ENCODE peak calls at places on chromosome 10, in five cellular contexts. G is H1, J is neuronal stem cell, H is H9, Y is mesenchymal stem cell. N is an unnamed sample.

GRCh38 chr10:114261116-114261515 is 22.1 kb downstream of the VWA2 start:
- DNase-seq in G (no peak), J (no peak), H (no peak), Y (peak; percentile 94), N (no peak)

GRCh38 chr10:110206988-110207804 is at the start of gene MXI1:
- DNase-seq in G (no peak), J (peak; percentile 71), H (peak; percentile 90), Y (peak; percentile 83), N (peak; percentile 77)

GRCh38 chr10:117541909-117542705 is 439 bp upstream of the EMX2 start:
- DNase-seq in G (no peak), J (peak; percentile 88), H (peak; percentile 92), Y (peak; percentile 41), N (no peak)

GRCh38 chr10:97531401-97531985 is 32.8 kb downstream of the UBTD1 start:
- DNase-seq in G (no peak), J (no peak), H (peak; percentile 46), Y (peak; percentile 73), N (peak; percentile 96)

GRCh38 chr10:103640436-103641181 is 147.1 kb downstream of the NEURL1 start:
- DNase-seq in G (no peak), J (no peak), H (no peak), Y (no peak), N (no peak)

GRCh38 chr10:33223326-33224014 is 111.0 kb downstream of the NRP1 start:
- DNase-seq in G (no peak), J (no peak), H (no peak), Y (no peak), N (no peak)

GRCh38 chr10:122282909-122283308 is 11.8 kb downstream of the BTBD16 start:
- DNase-seq in G (no peak), J (no peak), H (no peak), Y (no peak), N (no peak)

GRCh38 chr10:88979153-88979562 is 11.4 kb upstream of the FAS start:
- DNase-seq in G (no peak), J (no peak), H (no peak), Y (peak; percentile 59), N (no peak)

GRCh38 chr10:82742478-82742877 is 867.5 kb downstream of the NRG3 start:
- DNase-seq in G (no peak), J (no peak), H (no peak), Y (peak; percentile 78), N (no peak)

GRCh38 chr10:81828251-81828650 is 46.7 kb upstream of the NRG3 start:
- DNase-seq in G (no peak), J (no peak), H (no peak), Y (no peak), N (no peak)

GRCh38 chr10:48519731-48520506 is 85.0 kb downstream of the ARHGAP22 start:
- DNase-seq in G (no peak), J (no peak), H (no peak), Y (no peak), N (no peak)

GRCh38 chr10:76892766-76893479 is 744.7 kb downstream of the KCNMA1 start:
- DNase-seq in G (no peak), J (no peak), H (no peak), Y (no peak), N (no peak)

GRCh38 chr10:86744067-86744725 is 12.2 kb upstream of the BMPR1A start:
- DNase-seq in G (no peak), J (no peak), H (no peak), Y (peak; percentile 52), N (no peak)

GRCh38 chr10:119079572-119080520 is 771 bp downstream of the EIF3A start:
- DNase-seq in G (no peak), J (peak; percentile 45), H (peak; percentile 40), Y (peak; percentile 87), N (peak; percentile 81)

GRCh38 chr10:124545756-124546369 is 84.2 kb downstream of the LHPP start:
- DNase-seq in G (no peak), J (no peak), H (no peak), Y (no peak), N (no peak)

GRCh38 chr10:14478639-14479038 is 147.9 kb upstream of the FRMD4A start:
- DNase-seq in G (peak; percentile 46), J (peak; percentile 59), H (peak; percentile 67), Y (peak; percentile 51), N (peak; percentile 50)

GRCh38 chr10:3778708-3779108 is 6.3 kb downstream of the KLF6 start:
- DNase-seq in G (no peak), J (no peak), H (no peak), Y (no peak), N (no peak)

GRCh38 chr10:132577350-132578005 is 39.9 kb downstream of the INPP5A start:
- DNase-seq in G (no peak), J (no peak), H (no peak), Y (no peak), N (no peak)

GRCh38 chr10:11414314-11415038 is 197.0 kb downstream of the USP6NL start:
- DNase-seq in G (no peak), J (no peak), H (no peak), Y (no peak), N (no peak)

GRCh38 chr10:101066146-101066889 is 4.5 kb downstream of the KAZALD1 start:
- DNase-seq in G (no peak), J (peak; percentile 54), H (peak; percentile 74), Y (peak; percentile 71), N (peak; percentile 85)

GRCh38 chr10:122282253-122282671 is 11.2 kb downstream of the BTBD16 start:
- DNase-seq in G (no peak), J (no peak), H (no peak), Y (peak; percentile 50), N (no peak)

GRCh38 chr10:132497083-132497680 is 40.4 kb upstream of the INPP5A start:
- DNase-seq in G (no peak), J (no peak), H (peak; percentile 17), Y (no peak), N (no peak)

GRCh38 chr10:131419797-131420196 is 108.3 kb upstream of the TCERG1L start:
- DNase-seq in G (no peak), J (no peak), H (no peak), Y (no peak), N (no peak)

GRCh38 chr10:50464004-50464409 is 159.7 kb downstream of the SGMS1 start:
- DNase-seq in G (no peak), J (no peak), H (no peak), Y (peak; percentile 11), N (no peak)

GRCh38 chr10:69025370-69025896 is 36.8 kb downstream of the KIFBP start:
- DNase-seq in G (no peak), J (no peak), H (no peak), Y (no peak), N (no peak)

GRCh38 chr10:26759008-26759407 is 61.5 kb downstream of the PDSS1 start:
- DNase-seq in G (no peak), J (no peak), H (no peak), Y (no peak), N (no peak)

GRCh38 chr10:133420579-133420978 is 3.8 kb downstream of the SPRN start:
- DNase-seq in G (no peak), J (no peak), H (peak; percentile 21), Y (no peak), N (no peak)

GRCh38 chr10:14010083-14010551 is 320.6 kb downstream of the FRMD4A start:
- DNase-seq in G (no peak), J (no peak), H (no peak), Y (peak; percentile 58), N (no peak)

GRCh38 chr10:4267084-4267774 is 482.2 kb upstream of the KLF6 start:
- DNase-seq in G (no peak), J (no peak), H (no peak), Y (no peak), N (no peak)

GRCh38 chr10:4033341-4033896 is 248.4 kb upstream of the KLF6 start:
- DNase-seq in G (no peak), J (no peak), H (no peak), Y (peak; percentile 57), N (no peak)

GRCh38 chr10:87505366-87506113 is 847 bp downstream of the MINPP1 start:
- DNase-seq in G (no peak), J (peak; percentile 35), H (peak; percentile 70), Y (peak; percentile 77), N (peak; percentile 65)

GRCh38 chr10:84267503-84268126 is 22.8 kb downstream of the RGR start:
- DNase-seq in G (peak; percentile 53), J (peak; percentile 29), H (peak; percentile 78), Y (peak; percentile 44), N (peak; percentile 56)

GRCh38 chr10:80204193-80204714 is 1.1 kb downstream of the ANXA11 start:
- DNase-seq in G (no peak), J (no peak), H (no peak), Y (peak; percentile 46), N (peak; percentile 46)

GRCh38 chr10:6871128-6871527 is 291.1 kb upstream of the PRKCQ start:
- DNase-seq in G (no peak), J (no peak), H (no peak), Y (no peak), N (no peak)

DNA sequence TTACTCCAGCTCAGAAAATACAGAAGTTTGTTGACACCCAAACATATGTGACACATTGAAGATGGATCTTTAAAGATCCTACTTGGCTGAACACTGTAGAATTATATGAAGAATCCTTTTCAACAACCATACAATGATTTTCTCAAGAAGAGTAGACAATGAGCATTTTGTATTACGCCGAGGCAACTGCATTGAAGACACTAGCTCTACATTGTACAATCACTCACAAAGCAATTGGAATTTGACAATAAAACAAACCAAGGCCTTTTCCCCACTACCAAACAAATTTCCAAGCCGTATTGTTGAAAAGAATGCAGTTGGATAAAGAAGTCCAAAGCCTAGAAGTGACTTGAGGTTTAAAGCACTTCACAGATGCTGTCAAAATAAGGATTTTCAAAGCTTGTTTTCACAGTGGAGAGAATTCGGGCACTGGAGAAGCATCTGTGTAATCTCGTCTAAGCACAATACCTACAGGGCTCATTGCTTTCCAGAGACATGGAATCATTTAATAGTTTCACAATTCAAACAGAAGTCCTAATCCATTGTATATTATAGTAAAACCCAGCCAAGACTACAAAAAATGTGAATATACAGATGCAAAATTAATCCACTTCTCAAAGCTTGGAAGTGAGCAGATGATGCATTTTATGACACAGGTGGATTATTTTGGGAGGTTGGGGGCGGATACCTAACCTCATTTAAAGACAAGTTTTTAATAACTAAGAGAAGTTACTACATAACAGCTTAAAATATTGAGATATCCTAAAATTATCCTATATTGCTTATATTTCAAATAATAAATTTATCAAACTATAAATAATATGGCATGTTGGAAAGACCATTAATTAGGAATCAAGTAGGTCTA is 78.6 kb downstream of the SORCS1 start:
- DNase-seq in G (no peak), J (peak; percentile 50), H (no peak), Y (no peak), N (no peak)
- H2BK12ac ChIP-seq in G (no peak overlapping the region), J (no peak overlapping the region), H (no peak overlapping the region), Y (no peak overlapping the region), N (no peak overlapping the region)

GRCh38 chr10:129627442-129627841 is 160.4 kb downstream of the MGMT start:
- DNase-seq in G (no peak), J (no peak), H (no peak), Y (no peak), N (no peak)
- H3K4me2 ChIP-seq in G (no peak overlapping the region), J (no peak overlapping the region), H (no peak overlapping the region), Y (no peak overlapping the region), N (no peak overlapping the region)

DNA sequence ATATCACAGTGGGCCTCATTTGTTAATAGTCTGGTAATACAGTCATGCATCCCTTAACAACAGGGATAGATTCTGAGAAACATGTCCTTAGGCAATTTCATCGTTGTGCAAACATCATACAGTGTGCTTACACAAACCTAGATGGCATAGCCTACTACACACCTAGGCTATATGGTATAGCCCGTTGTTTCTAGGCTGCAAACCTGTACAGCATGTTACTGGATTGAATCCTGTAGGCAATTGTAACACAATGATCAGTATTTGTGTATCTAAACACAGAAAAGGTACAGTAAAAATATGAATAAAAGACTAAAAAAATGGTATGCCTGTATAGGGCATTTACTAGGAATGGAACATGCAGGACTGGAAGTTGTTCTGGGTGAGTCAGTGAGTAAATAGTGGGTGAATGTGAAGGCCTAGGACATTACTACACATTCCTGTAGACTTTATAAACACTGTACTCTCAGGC is 12.0 kb upstream of the RHOBTB1 start:
- DNase-seq in G (no peak), J (no peak), H (no peak), Y (peak; percentile 79), N (peak; percentile 69)
- H2AK5ac ChIP-seq in G (no peak overlapping the region), J (no peak overlapping the region), H (no peak overlapping the region), Y (no peak overlapping the region), N (no peak overlapping the region)

GRCh38 chr10:71769279-71769823 is 4.0 kb downstream of the VSIR start:
- DNase-seq in G (no peak), J (no peak), H (no peak), Y (no peak), N (peak; percentile 48)
- H2BK12ac ChIP-seq in G (no peak overlapping the region), J (no peak overlapping the region), H (no peak overlapping the region), Y (no peak overlapping the region), N (no peak overlapping the region)

N was measured in trophoblast cell.